ENCODE peak calls at places on chromosomes 1 and 21, in nine cellular contexts. One of them, this sample, is unnamed.

GRCh38 chr21:43361493-43362296 is 65.2 kb downstream of the SIK1 start:
- DNase-seq in NCI-H345: no peak
- DNase-seq in upper lobe of right lung: no peak
- DNase-seq in HTR-8/SVneo: no peak
- DNase-seq in heart right ventricle: peak
- DNase-seq in M059J: no peak
- DNase-seq in left ventricle myocardium superior: peak
- DNase-seq in stimulated activated CD8-positive, alpha-beta memory T cell treated with anti-CD3 and anti-CD28 coated beads, Interleukin-15, amount 100 ng/mL, for 4 hours: peak
- DNase-seq in AG04449: peak
- DNase-seq in this sample: peak

GRCh38 chr1:6347641-6348487 is 45.7 kb downstream of the ACOT7 start:
- DNase-seq in NCI-H345: no peak
- DNase-seq in upper lobe of right lung: no peak
- DNase-seq in HTR-8/SVneo: peak
- DNase-seq in heart right ventricle: no peak
- DNase-seq in M059J: peak
- DNase-seq in left ventricle myocardium superior: peak
- DNase-seq in stimulated activated CD8-positive, alpha-beta memory T cell treated with anti-CD3 and anti-CD28 coated beads, Interleukin-15, amount 100 ng/mL, for 4 hours: peak
- DNase-seq in AG04449: no peak
- DNase-seq in this sample: peak

GRCh38 chr1:205515781-205516253 is 11.3 kb downstream of the CDK18 start:
- DNase-seq in NCI-H345: no peak
- DNase-seq in upper lobe of right lung: no peak
- DNase-seq in HTR-8/SVneo: no peak
- DNase-seq in heart right ventricle: peak
- DNase-seq in M059J: peak
- DNase-seq in left ventricle myocardium superior: peak
- DNase-seq in stimulated activated CD8-positive, alpha-beta memory T cell treated with anti-CD3 and anti-CD28 coated beads, Interleukin-15, amount 100 ng/mL, for 4 hours: no peak
- DNase-seq in AG04449: no peak
- DNase-seq in this sample: no peak

GRCh38 chr21:36699026-36699545 is at the start of gene SIM2:
- DNase-seq in NCI-H345: peak
- DNase-seq in upper lobe of right lung: peak
- DNase-seq in HTR-8/SVneo: peak
- DNase-seq in heart right ventricle: no peak
- DNase-seq in M059J: peak
- DNase-seq in left ventricle myocardium superior: no peak
- DNase-seq in stimulated activated CD8-positive, alpha-beta memory T cell treated with anti-CD3 and anti-CD28 coated beads, Interleukin-15, amount 100 ng/mL, for 4 hours: no peak
- DNase-seq in AG04449: no peak
- DNase-seq in this sample: peak

GRCh38 chr1:100353988-100354387 is 1.7 kb downstream of the CDC14A start:
- DNase-seq in NCI-H345: no peak
- DNase-seq in upper lobe of right lung: no peak
- DNase-seq in HTR-8/SVneo: peak
- DNase-seq in heart right ventricle: no peak
- DNase-seq in M059J: peak
- DNase-seq in left ventricle myocardium superior: no peak
- DNase-seq in stimulated activated CD8-positive, alpha-beta memory T cell treated with anti-CD3 and anti-CD28 coated beads, Interleukin-15, amount 100 ng/mL, for 4 hours: no peak
- DNase-seq in AG04449: no peak
- DNase-seq in this sample: no peak

GRCh38 chr1:51654000-51654399 is 37.1 kb downstream of the OSBPL9 start:
- DNase-seq in NCI-H345: no peak
- DNase-seq in upper lobe of right lung: no peak
- DNase-seq in HTR-8/SVneo: no peak
- DNase-seq in heart right ventricle: no peak
- DNase-seq in M059J: no peak
- DNase-seq in left ventricle myocardium superior: no peak
- DNase-seq in stimulated activated CD8-positive, alpha-beta memory T cell treated with anti-CD3 and anti-CD28 coated beads, Interleukin-15, amount 100 ng/mL, for 4 hours: no peak
- DNase-seq in AG04449: no peak
- DNase-seq in this sample: no peak

GRCh38 chr1:13996334-13996733 is 296.3 kb downstream of the PRDM2 start:
- DNase-seq in NCI-H345: no peak
- DNase-seq in upper lobe of right lung: no peak
- DNase-seq in HTR-8/SVneo: no peak
- DNase-seq in heart right ventricle: no peak
- DNase-seq in M059J: peak
- DNase-seq in left ventricle myocardium superior: no peak
- DNase-seq in stimulated activated CD8-positive, alpha-beta memory T cell treated with anti-CD3 and anti-CD28 coated beads, Interleukin-15, amount 100 ng/mL, for 4 hours: no peak
- DNase-seq in AG04449: no peak
- DNase-seq in this sample: no peak

GRCh38 chr1:29120955-29121485 is 2.7 kb downstream of the TMEM200B start:
- DNase-seq in NCI-H345: peak
- DNase-seq in upper lobe of right lung: peak
- DNase-seq in HTR-8/SVneo: no peak
- DNase-seq in heart right ventricle: peak
- DNase-seq in M059J: no peak
- DNase-seq in left ventricle myocardium superior: peak
- DNase-seq in stimulated activated CD8-positive, alpha-beta memory T cell treated with anti-CD3 and anti-CD28 coated beads, Interleukin-15, amount 100 ng/mL, for 4 hours: peak
- DNase-seq in AG04449: no peak
- DNase-seq in this sample: no peak

GRCh38 chr1:11501491-11501897 is 22.5 kb downstream of the DISP3 start:
- DNase-seq in NCI-H345: no peak
- DNase-seq in upper lobe of right lung: peak
- DNase-seq in HTR-8/SVneo: no peak
- DNase-seq in heart right ventricle: peak
- DNase-seq in M059J: no peak
- DNase-seq in left ventricle myocardium superior: peak
- DNase-seq in stimulated activated CD8-positive, alpha-beta memory T cell treated with anti-CD3 and anti-CD28 coated beads, Interleukin-15, amount 100 ng/mL, for 4 hours: no peak
- DNase-seq in AG04449: no peak
- DNase-seq in this sample: peak

GRCh38 chr1:40848530-40849189 is 13.5 kb downstream of the CITED4 start:
- DNase-seq in NCI-H345: peak
- DNase-seq in upper lobe of right lung: peak
- DNase-seq in HTR-8/SVneo: peak
- DNase-seq in heart right ventricle: peak
- DNase-seq in M059J: peak
- DNase-seq in left ventricle myocardium superior: peak
- DNase-seq in stimulated activated CD8-positive, alpha-beta memory T cell treated with anti-CD3 and anti-CD28 coated beads, Interleukin-15, amount 100 ng/mL, for 4 hours: no peak
- DNase-seq in AG04449: no peak
- DNase-seq in this sample: no peak

GRCh38 chr1:192925609-192926008 is 116.8 kb downstream of the RGS2 start:
- DNase-seq in NCI-H345: no peak
- DNase-seq in upper lobe of right lung: no peak
- DNase-seq in HTR-8/SVneo: no peak
- DNase-seq in heart right ventricle: no peak
- DNase-seq in M059J: no peak
- DNase-seq in left ventricle myocardium superior: no peak
- DNase-seq in stimulated activated CD8-positive, alpha-beta memory T cell treated with anti-CD3 and anti-CD28 coated beads, Interleukin-15, amount 100 ng/mL, for 4 hours: no peak
- DNase-seq in AG04449: no peak
- DNase-seq in this sample: no peak

GRCh38 chr1:201914456-201915235 is 25.9 kb downstream of the SHISA4 start:
- DNase-seq in NCI-H345: no peak
- DNase-seq in upper lobe of right lung: no peak
- DNase-seq in HTR-8/SVneo: no peak
- DNase-seq in heart right ventricle: no peak
- DNase-seq in M059J: no peak
- DNase-seq in left ventricle myocardium superior: no peak
- DNase-seq in stimulated activated CD8-positive, alpha-beta memory T cell treated with anti-CD3 and anti-CD28 coated beads, Interleukin-15, amount 100 ng/mL, for 4 hours: no peak
- DNase-seq in AG04449: no peak
- DNase-seq in this sample: no peak

GRCh38 chr1:209072481-209072880 is 511.0 kb upstream of the CAMK1G start:
- DNase-seq in NCI-H345: no peak
- DNase-seq in upper lobe of right lung: no peak
- DNase-seq in HTR-8/SVneo: peak
- DNase-seq in heart right ventricle: no peak
- DNase-seq in M059J: peak
- DNase-seq in left ventricle myocardium superior: no peak
- DNase-seq in stimulated activated CD8-positive, alpha-beta memory T cell treated with anti-CD3 and anti-CD28 coated beads, Interleukin-15, amount 100 ng/mL, for 4 hours: no peak
- DNase-seq in AG04449: no peak
- DNase-seq in this sample: no peak

GRCh38 chr1:19341201-19342076 is 29.3 kb downstream of the SLC66A1 start:
- DNase-seq in NCI-H345: peak
- DNase-seq in upper lobe of right lung: peak
- DNase-seq in HTR-8/SVneo: peak
- DNase-seq in heart right ventricle: peak
- DNase-seq in M059J: peak
- DNase-seq in left ventricle myocardium superior: peak
- DNase-seq in stimulated activated CD8-positive, alpha-beta memory T cell treated with anti-CD3 and anti-CD28 coated beads, Interleukin-15, amount 100 ng/mL, for 4 hours: peak
- DNase-seq in AG04449: no peak
- DNase-seq in this sample: peak

GRCh38 chr1:9004731-9005708 is 21.2 kb downstream of the SLC2A7 start:
- DNase-seq in NCI-H345: peak
- DNase-seq in upper lobe of right lung: peak
- DNase-seq in HTR-8/SVneo: peak
- DNase-seq in heart right ventricle: peak
- DNase-seq in M059J: peak
- DNase-seq in left ventricle myocardium superior: peak
- DNase-seq in stimulated activated CD8-positive, alpha-beta memory T cell treated with anti-CD3 and anti-CD28 coated beads, Interleukin-15, amount 100 ng/mL, for 4 hours: peak
- DNase-seq in AG04449: peak
- DNase-seq in this sample: no peak

GRCh38 chr1:87686137-87686490 is 357.4 kb downstream of the LMO4 start:
- DNase-seq in NCI-H345: no peak
- DNase-seq in upper lobe of right lung: no peak
- DNase-seq in HTR-8/SVneo: no peak
- DNase-seq in heart right ventricle: no peak
- DNase-seq in M059J: no peak
- DNase-seq in left ventricle myocardium superior: no peak
- DNase-seq in stimulated activated CD8-positive, alpha-beta memory T cell treated with anti-CD3 and anti-CD28 coated beads, Interleukin-15, amount 100 ng/mL, for 4 hours: no peak
- DNase-seq in AG04449: no peak
- DNase-seq in this sample: no peak

GRCh38 chr1:115041654-115042053 is 12.0 kb downstream of the TSHB start:
- DNase-seq in NCI-H345: no peak
- DNase-seq in upper lobe of right lung: no peak
- DNase-seq in HTR-8/SVneo: no peak
- DNase-seq in heart right ventricle: no peak
- DNase-seq in M059J: peak
- DNase-seq in left ventricle myocardium superior: no peak
- DNase-seq in stimulated activated CD8-positive, alpha-beta memory T cell treated with anti-CD3 and anti-CD28 coated beads, Interleukin-15, amount 100 ng/mL, for 4 hours: no peak
- DNase-seq in AG04449: no peak
- DNase-seq in this sample: no peak

GRCh38 chr1:32330558-32331127 is 5.4 kb downstream of the MARCKSL1 start:
- DNase-seq in NCI-H345: no peak
- DNase-seq in upper lobe of right lung: peak
- DNase-seq in HTR-8/SVneo: no peak
- DNase-seq in heart right ventricle: no peak
- DNase-seq in M059J: no peak
- DNase-seq in left ventricle myocardium superior: no peak
- DNase-seq in stimulated activated CD8-positive, alpha-beta memory T cell treated with anti-CD3 and anti-CD28 coated beads, Interleukin-15, amount 100 ng/mL, for 4 hours: no peak
- DNase-seq in AG04449: no peak
- DNase-seq in this sample: no peak

GRCh38 chr1:156119503-156120209 is 5.1 kb downstream of the LMNA start:
- DNase-seq in NCI-H345: no peak
- DNase-seq in upper lobe of right lung: no peak
- DNase-seq in HTR-8/SVneo: peak
- DNase-seq in heart right ventricle: no peak
- DNase-seq in M059J: peak
- DNase-seq in left ventricle myocardium superior: peak
- DNase-seq in stimulated activated CD8-positive, alpha-beta memory T cell treated with anti-CD3 and anti-CD28 coated beads, Interleukin-15, amount 100 ng/mL, for 4 hours: no peak
- DNase-seq in AG04449: no peak
- DNase-seq in this sample: no peak

GRCh38 chr1:74729741-74730478 is 2.9 kb downstream of the CRYZ start:
- DNase-seq in NCI-H345: peak
- DNase-seq in upper lobe of right lung: no peak
- DNase-seq in HTR-8/SVneo: peak
- DNase-seq in heart right ventricle: no peak
- DNase-seq in M059J: peak
- DNase-seq in left ventricle myocardium superior: no peak
- DNase-seq in stimulated activated CD8-positive, alpha-beta memory T cell treated with anti-CD3 and anti-CD28 coated beads, Interleukin-15, amount 100 ng/mL, for 4 hours: no peak
- DNase-seq in AG04449: no peak
- DNase-seq in this sample: no peak

GRCh38 chr1:30068787-30069472 is 654.5 kb downstream of the MATN1 start:
- DNase-seq in NCI-H345: no peak
- DNase-seq in upper lobe of right lung: peak
- DNase-seq in HTR-8/SVneo: no peak
- DNase-seq in heart right ventricle: no peak
- DNase-seq in M059J: no peak
- DNase-seq in left ventricle myocardium superior: no peak
- DNase-seq in stimulated activated CD8-positive, alpha-beta memory T cell treated with anti-CD3 and anti-CD28 coated beads, Interleukin-15, amount 100 ng/mL, for 4 hours: no peak
- DNase-seq in AG04449: no peak
- DNase-seq in this sample: no peak

GRCh38 chr1:180167021-180167701 is 12.5 kb downstream of the QSOX1 start:
- DNase-seq in NCI-H345: no peak
- DNase-seq in upper lobe of right lung: peak
- DNase-seq in HTR-8/SVneo: no peak
- DNase-seq in heart right ventricle: no peak
- DNase-seq in M059J: no peak
- DNase-seq in left ventricle myocardium superior: peak
- DNase-seq in stimulated activated CD8-positive, alpha-beta memory T cell treated with anti-CD3 and anti-CD28 coated beads, Interleukin-15, amount 100 ng/mL, for 4 hours: no peak
- DNase-seq in AG04449: no peak
- DNase-seq in this sample: no peak

GRCh38 chr1:119742677-119743076 is 26.0 kb downstream of the HMGCS2 start:
- DNase-seq in NCI-H345: no peak
- DNase-seq in upper lobe of right lung: no peak
- DNase-seq in HTR-8/SVneo: no peak
- DNase-seq in heart right ventricle: no peak
- DNase-seq in M059J: no peak
- DNase-seq in left ventricle myocardium superior: no peak
- DNase-seq in stimulated activated CD8-positive, alpha-beta memory T cell treated with anti-CD3 and anti-CD28 coated beads, Interleukin-15, amount 100 ng/mL, for 4 hours: no peak
- DNase-seq in AG04449: no peak
- DNase-seq in this sample: no peak

GRCh38 chr1:231040019-231040799 is at the start of gene FAM89A:
- DNase-seq in NCI-H345: peak
- DNase-seq in upper lobe of right lung: peak
- DNase-seq in HTR-8/SVneo: peak
- DNase-seq in heart right ventricle: peak
- DNase-seq in M059J: no peak
- DNase-seq in left ventricle myocardium superior: peak
- DNase-seq in stimulated activated CD8-positive, alpha-beta memory T cell treated with anti-CD3 and anti-CD28 coated beads, Interleukin-15, amount 100 ng/mL, for 4 hours: peak
- DNase-seq in AG04449: no peak
- DNase-seq in this sample: no peak

GRCh38 chr1:32894019-32894600 is 7.1 kb downstream of the TMEM54 start:
- DNase-seq in NCI-H345: peak
- DNase-seq in upper lobe of right lung: peak
- DNase-seq in HTR-8/SVneo: no peak
- DNase-seq in heart right ventricle: no peak
- DNase-seq in M059J: no peak
- DNase-seq in left ventricle myocardium superior: no peak
- DNase-seq in stimulated activated CD8-positive, alpha-beta memory T cell treated with anti-CD3 and anti-CD28 coated beads, Interleukin-15, amount 100 ng/mL, for 4 hours: no peak
- DNase-seq in AG04449: no peak
- DNase-seq in this sample: no peak

GRCh38 chr1:205568469-205569361 is 63.1 kb downstream of the ELK4 start:
- DNase-seq in NCI-H345: no peak
- DNase-seq in upper lobe of right lung: peak
- DNase-seq in HTR-8/SVneo: no peak
- DNase-seq in heart right ventricle: no peak
- DNase-seq in M059J: no peak
- DNase-seq in left ventricle myocardium superior: peak
- DNase-seq in stimulated activated CD8-positive, alpha-beta memory T cell treated with anti-CD3 and anti-CD28 coated beads, Interleukin-15, amount 100 ng/mL, for 4 hours: no peak
- DNase-seq in AG04449: no peak
- DNase-seq in this sample: no peak

GRCh38 chr1:179586107-179586823 is 5.4 kb upstream of the TDRD5 start:
- DNase-seq in NCI-H345: peak
- DNase-seq in upper lobe of right lung: peak
- DNase-seq in HTR-8/SVneo: no peak
- DNase-seq in heart right ventricle: peak
- DNase-seq in M059J: peak
- DNase-seq in left ventricle myocardium superior: peak
- DNase-seq in stimulated activated CD8-positive, alpha-beta memory T cell treated with anti-CD3 and anti-CD28 coated beads, Interleukin-15, amount 100 ng/mL, for 4 hours: no peak
- DNase-seq in AG04449: no peak
- DNase-seq in this sample: no peak

GRCh38 chr1:232599178-232600041 is 30.5 kb downstream of the SIPA1L2 start:
- DNase-seq in NCI-H345: peak
- DNase-seq in upper lobe of right lung: no peak
- DNase-seq in HTR-8/SVneo: no peak
- DNase-seq in heart right ventricle: no peak
- DNase-seq in M059J: no peak
- DNase-seq in left ventricle myocardium superior: no peak
- DNase-seq in stimulated activated CD8-positive, alpha-beta memory T cell treated with anti-CD3 and anti-CD28 coated beads, Interleukin-15, amount 100 ng/mL, for 4 hours: no peak
- DNase-seq in AG04449: no peak
- DNase-seq in this sample: no peak